ENCODE peak calls at places on chromosomes 13 and 19, in nine cellular contexts. V is cardiac fibroblast; M is AG09309; X is endothelial cell; O is AG04449; F is GM04504; H is GOT3; C is activated CD4-positive, alpha-beta T cell treated with anti-CD3 and anti-CD28 coated beads for 48 hours; D is G401. I is an unnamed sample.

GRCh38 chr13:79398915-79399314 is 7.1 kb downstream of the RBM26 start:
- DNase-seq in V (no peak), M (no peak), X (no peak), O (no peak), F (no peak), H (no peak), C (peak), D (no peak), I (no peak)

GRCh38 chr19:17948967-17949930 is 16.4 kb downstream of the CCDC124 start:
- DNase-seq in V (no peak), M (no peak), X (no peak), O (no peak), F (no peak), H (no peak), C (peak), D (no peak), I (peak)

GRCh38 chr19:3179739-3180293 is 1.2 kb downstream of the S1PR4 start:
- DNase-seq in V (no peak), M (no peak), X (no peak), O (no peak), F (no peak), H (no peak), C (peak), D (no peak), I (no peak)

GRCh38 chr19:18322318-18322758 is 538 bp downstream of the LSM4 start:
- DNase-seq in V (peak), M (no peak), X (peak), O (no peak), F (peak), H (no peak), C (peak), D (peak), I (peak)

GRCh38 chr19:46355234-46355990 is 8.5 kb downstream of the PPP5C start:
- DNase-seq in V (no peak), M (no peak), X (no peak), O (no peak), F (no peak), H (no peak), C (peak), D (no peak), I (no peak)

GRCh38 chr13:48976677-48977625 is 1.2 kb downstream of the FNDC3A start:
- DNase-seq in V (peak), M (no peak), X (no peak), O (no peak), F (no peak), H (no peak), C (peak), D (peak), I (no peak)

GRCh38 chr19:8517551-8518442 is 3.8 kb upstream of the ZNF414 start:
- DNase-seq in V (peak), M (no peak), X (no peak), O (no peak), F (no peak), H (no peak), C (peak), D (no peak), I (no peak)

GRCh38 chr13:35675651-35676050 is 199.2 kb upstream of the MAB21L1 start:
- DNase-seq in V (no peak), M (no peak), X (no peak), O (no peak), F (no peak), H (no peak), C (no peak), D (peak), I (no peak)

GRCh38 chr13:37651371-37651770 is 52.8 kb upstream of the POSTN start:
- DNase-seq in V (no peak), M (no peak), X (no peak), O (no peak), F (no peak), H (no peak), C (no peak), D (no peak), I (no peak)

GRCh38 chr13:79646880-79647279 is 165.9 kb downstream of the NDFIP2 start:
- DNase-seq in V (no peak), M (no peak), X (no peak), O (no peak), F (no peak), H (no peak), C (no peak), D (no peak), I (no peak)

GRCh38 chr19:42293966-42294365 is 8.0 kb upstream of the PRR19 start:
- DNase-seq in V (no peak), M (no peak), X (no peak), O (no peak), F (no peak), H (no peak), C (no peak), D (no peak), I (no peak)

GRCh38 chr13:63189712-63190111 is 1774.1 kb upstream of the PCDH20 start:
- DNase-seq in V (no peak), M (no peak), X (no peak), O (no peak), F (no peak), H (no peak), C (no peak), D (no peak), I (no peak)

I was measured in nephron progenitor cell.